ENCODE peak calls at places on chromosomes 11 and 22, in eight cellular contexts. I, B, T, M, W, J, H and D are unnamed samples.

GRCh38 chr11:10725907-10726253 is 25.2 kb upstream of the CTR9 start:
- ATAC-seq in I (no peak), M (no peak), B (no peak), H (peak), J (no peak), W (peak), T (peak), D (no peak)

GRCh38 chr22:23231471-23232093 is 51.3 kb downstream of the BCR start:
- ATAC-seq in I (no peak), M (no peak), J (no peak), B (no peak), T (no peak), W (no peak), H (no peak), D (no peak)

GRCh38 chr11:30583505-30584280 is 2.5 kb downstream of the MPPED2 start:
- ATAC-seq in W (no peak), I (no peak), M (peak), T (no peak), B (no peak), J (no peak), H (no peak), D (no peak)

GRCh38 chr11:102957953-102958352 is 2.4 kb upstream of the MMP13 start:
- ATAC-seq in M (no peak), W (no peak), H (no peak), J (no peak), T (no peak), B (no peak), I (no peak), D (no peak)

GRCh38 chr11:6654281-6655019 is 1.2 kb downstream of the DCHS1 start:
- ATAC-seq in W (peak), H (peak), B (peak), M (no peak), I (peak), J (peak), T (no peak), D (no peak)

GRCh38 chr11:8746575-8746974 is 64.0 kb downstream of the RPL27A start:
- ATAC-seq in I (no peak), W (no peak), J (no peak), H (no peak), T (no peak), B (no peak), M (no peak), D (no peak)

GRCh38 chr11:17157773-17158172 is 50.0 kb downstream of the PIK3C2A start:
- ATAC-seq in T (no peak), H (no peak), I (no peak), B (no peak), M (no peak), J (no peak), W (no peak), D (no peak)

GRCh38 chr11:123144707-123145106 is 50.3 kb downstream of the CLMP start:
- ATAC-seq in T (no peak), B (no peak), I (no peak), H (no peak), J (no peak), M (no peak), W (no peak), D (peak)

GRCh38 chr11:60978546-60979380 is 7.3 kb downstream of the CD6 start:
- ATAC-seq in B (peak), J (no peak), H (peak), M (no peak), W (peak), I (no peak), T (peak), D (peak)

GRCh38 chr11:74581954-74582547 is 10.3 kb upstream of the POLD3 start:
- ATAC-seq in T (no peak), M (no peak), J (no peak), I (peak), W (no peak), H (no peak), B (no peak), D (peak)

GRCh38 chr22:47043835-47044721 is 281.6 kb downstream of the TBC1D22A start:
- ATAC-seq in M (peak), W (no peak), H (peak), B (peak), I (peak), T (no peak), J (no peak), D (peak)

GRCh38 chr11:12454782-12455181 is 77.4 kb downstream of the PARVA start:
- ATAC-seq in I (no peak), J (no peak), M (no peak), H (no peak), B (no peak), T (no peak), W (no peak), D (no peak)

GRCh38 chr11:110966131-110966530 is 253.9 kb upstream of the ARHGAP20 start:
- ATAC-seq in T (no peak), J (no peak), W (no peak), H (no peak), M (no peak), I (no peak), B (no peak), D (no peak)

GRCh38 chr11:34380696-34381095 is 22.9 kb upstream of the ABTB2 start:
- ATAC-seq in B (no peak), H (peak), J (no peak), M (no peak), W (no peak), I (no peak), T (no peak), D (peak)

GRCh38 chr11:82732734-82733443 is 775 bp downstream of the FAM181B start:
- ATAC-seq in T (peak), J (peak), M (peak), H (peak), I (peak), B (peak), W (peak), D (peak)

GRCh38 chr11:45028921-45029680 is 78.4 kb upstream of the TP53I11 start:
- ATAC-seq in H (no peak), W (no peak), M (no peak), B (no peak), T (no peak), J (no peak), I (no peak), D (no peak)

GRCh38 chr22:26544489-26544888 is 32.2 kb upstream of the TFIP11 start:
- ATAC-seq in B (peak), I (no peak), T (no peak), H (no peak), W (no peak), M (no peak), J (no peak), D (no peak)

GRCh38 chr22:30636226-30637077 is 871 bp downstream of the SLC35E4 start:
- ATAC-seq in B (peak), W (no peak), I (peak), T (no peak), H (peak), J (no peak), M (peak), D (peak)

GRCh38 chr11:40252236-40252635 is 1207.2 kb downstream of the LRRC4C start:
- ATAC-seq in J (no peak), W (no peak), T (no peak), M (no peak), B (no peak), I (no peak), H (no peak), D (no peak)

GRCh38 chr11:5265832-5266231 is 3.9 kb downstream of the HBE1 start:
- ATAC-seq in B (no peak), W (no peak), I (no peak), H (no peak), J (no peak), M (no peak), T (no peak), D (no peak)

GRCh38 chr11:62482753-62483152 is 63.9 kb downstream of the AHNAK start:
- ATAC-seq in H (no peak), M (no peak), W (no peak), I (no peak), J (no peak), T (no peak), B (no peak), D (no peak)

GRCh38 chr11:96827164-96827563 is 437.4 kb downstream of the JRKL start:
- ATAC-seq in T (no peak), B (no peak), M (peak), W (no peak), H (no peak), I (no peak), J (no peak), D (no peak)

GRCh38 chr11:77044356-77044755 is 10.2 kb downstream of the B3GNT6 start:
- ATAC-seq in B (no peak), M (no peak), H (no peak), W (no peak), T (no peak), J (no peak), I (no peak), D (no peak)

GRCh38 chr11:69240332-69241074 is 53.5 kb upstream of the MYEOV start:
- ATAC-seq in I (no peak), T (no peak), W (no peak), B (no peak), M (peak), H (no peak), J (no peak), D (peak)

GRCh38 chr22:17912942-17913704 is 111.2 kb downstream of the MICAL3 start:
- ATAC-seq in B (no peak), H (no peak), J (no peak), W (no peak), T (no peak), I (no peak), M (peak), D (no peak)

GRCh38 chr11:121109916-121110656 is 9.0 kb downstream of the TECTA start:
- ATAC-seq in T (no peak), I (no peak), J (no peak), M (no peak), W (no peak), B (no peak), H (no peak), D (no peak)

GRCh38 chr11:114466742-114467141 is 27.5 kb downstream of the REXO2 start:
- ATAC-seq in I (no peak), B (no peak), T (no peak), M (no peak), H (no peak), W (no peak), J (no peak), D (no peak)

GRCh38 chr11:32918427-32918826 is 25.8 kb downstream of the QSER1 start:
- ATAC-seq in W (no peak), H (no peak), J (no peak), B (no peak), M (no peak), T (no peak), I (no peak), D (no peak)

GRCh38 chr11:6611092-6612007 is 666 bp downstream of the TAF10 start:
- ATAC-seq in H (peak), B (peak), I (no peak), J (peak), T (no peak), M (peak), W (peak), D (peak)

GRCh38 chr11:76456571-76456970 is 11.8 kb downstream of the EMSY start:
- ATAC-seq in M (no peak), B (no peak), J (no peak), W (no peak), I (no peak), T (no peak), H (no peak), D (no peak)

GRCh38 chr11:11669447-11669846 is 47.6 kb upstream of the GALNT18 start:
- ATAC-seq in T (no peak), H (no peak), J (no peak), I (no peak), W (no peak), B (no peak), M (peak), D (no peak)